ENCODE peak calls at places on chromosome 6, in four cellular contexts. Z, A, I and G are unnamed samples.

GRCh38 chr6:27049863-27050781 is 197.4 kb upstream of the PRSS16 start:
- DNase-seq in Z (no peak), A (no peak), I (no peak), G (no peak)

GRCh38 chr6:137827411-137827940 is 39.6 kb upstream of the TNFAIP3 start:
- DNase-seq in Z (no peak), A (no peak), I (no peak), G (no peak)

GRCh38 chr6:50994026-50994720 is 175.5 kb downstream of the TFAP2B start:
- DNase-seq in Z (no peak), A (no peak), I (no peak), G (no peak)

GRCh38 chr6:32641122-32641521 is 3.9 kb downstream of the HLA-DQA1 start:
- DNase-seq in Z (no peak), A (no peak), I (no peak), G (no peak)

GRCh38 chr6:28553986-28554881 is 28.6 kb downstream of the GPX5 start:
- DNase-seq in Z (no peak), A (no peak), I (no peak), G (no peak)

GRCh38 chr6:33875141-33875581 is 71.4 kb upstream of the MLN start:
- DNase-seq in Z (no peak), A (no peak), I (no peak), G (no peak)

GRCh38 chr6:78875505-78875904 is 8.2 kb downstream of the IRAK1BP1 start:
- DNase-seq in Z (no peak), A (no peak), I (no peak), G (no peak)

GRCh38 chr6:113291751-113292445 is 565.2 kb upstream of the MARCKS start:
- DNase-seq in Z (no peak), A (no peak), I (no peak), G (no peak)

GRCh38 chr6:111551521-111552231 is 54.0 kb downstream of the TRAF3IP2 start:
- DNase-seq in Z (no peak), A (no peak), I (no peak), G (no peak)

GRCh38 chr6:159892053-159892452 is 1.3 kb downstream of the MAS1 start:
- DNase-seq in Z (no peak), A (no peak), I (no peak), G (no peak)

GRCh38 chr6:88908598-88909548 is 54.5 kb downstream of the RNGTT start:
- DNase-seq in Z (no peak), A (no peak), I (no peak), G (no peak)

GRCh38 chr6:107318100-107318736 is 141.1 kb downstream of the PDSS2 start:
- DNase-seq in Z (peak; percentile 55), A (no peak), I (peak; percentile 35), G (peak; percentile 12)

GRCh38 chr6:16684896-16685554 is 76.2 kb downstream of the ATXN1 start:
- DNase-seq in Z (no peak), A (no peak), I (peak; percentile 23), G (no peak)

GRCh38 chr6:128238248-128238647 is 282.2 kb downstream of the PTPRK start:
- DNase-seq in Z (no peak), A (no peak), I (no peak), G (no peak)

GRCh38 chr6:17999430-17999829 is 12.0 kb upstream of the KIF13A start:
- DNase-seq in Z (no peak), A (no peak), I (no peak), G (no peak)

GRCh38 chr6:15893556-15894253 is 230.9 kb upstream of the DTNBP1 start:
- DNase-seq in Z (no peak), A (no peak), I (no peak), G (no peak)

GRCh38 chr6:156557269-156557885 is 219.8 kb upstream of the ARID1B start:
- DNase-seq in Z (no peak), A (no peak), I (no peak), G (peak; percentile 50)

GRCh38 chr6:32175322-32175710 is 568 bp downstream of the AGPAT1 start:
- DNase-seq in Z (no peak), A (no peak), I (no peak), G (no peak)

GRCh38 chr6:22471369-22471690 is 98.0 kb upstream of the HDGFL1 start:
- DNase-seq in Z (no peak), A (no peak), I (no peak), G (no peak)

DNA sequence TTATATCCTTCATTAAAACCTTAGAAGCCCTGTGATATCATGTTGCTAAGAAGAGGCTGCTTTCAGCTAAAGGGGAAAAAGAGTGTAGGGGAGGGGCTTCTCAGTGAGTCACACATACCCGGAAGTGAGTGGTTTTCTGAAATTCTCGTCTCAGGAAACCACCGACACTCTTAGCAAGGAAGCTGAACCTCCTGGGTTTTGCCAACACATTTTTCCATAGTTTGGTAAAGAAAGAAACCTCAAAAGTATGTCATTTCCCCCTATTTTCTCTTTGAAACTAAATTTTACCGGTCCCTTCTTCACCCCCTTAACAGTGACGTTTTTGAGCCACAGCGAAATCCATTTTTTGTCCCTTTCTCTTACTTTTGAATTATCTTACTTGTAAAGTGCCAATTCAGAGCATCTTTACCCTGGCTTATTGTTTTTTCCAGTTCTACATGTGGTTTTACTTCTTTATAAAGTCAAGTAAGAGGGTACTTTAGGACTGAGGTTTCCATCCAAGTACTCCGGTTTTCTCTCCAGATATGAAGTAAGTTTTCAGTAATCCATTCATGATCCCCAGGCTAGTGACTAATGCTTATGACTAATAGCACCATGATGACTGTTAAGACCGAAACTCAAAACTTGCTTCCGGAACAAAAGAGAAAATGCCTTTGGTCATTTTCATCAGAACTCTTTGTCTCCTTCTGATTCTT is 219.3 kb downstream of the ARHGAP18 start:
- DNase-seq in Z (no peak), A (no peak), I (peak; percentile 41), G (peak; percentile 12)
- TF ChIP-seq POLR2A in Z (no peak), A (no peak), I (no peak), G (no peak)

GRCh38 chr6:5457036-5457435 is 195.7 kb downstream of the FARS2 start:
- DNase-seq in Z (no peak), A (no peak), I (no peak), G (peak; percentile 68)
- TF ChIP-seq POLR2A in Z (no peak), A (no peak), I (no peak), G (no peak)

GRCh38 chr6:158231551-158232444 is 63.6 kb downstream of the GTF2H5 start:
- DNase-seq in Z (peak; percentile 82), A (peak; percentile 12), I (peak; percentile 63), G (peak; percentile 65)

GRCh38 chr6:158230967-158231550 is 62.9 kb downstream of the GTF2H5 start:
- DNase-seq in Z (no peak), A (no peak), I (no peak), G (no peak)

GRCh38 chr6:158233214-158233795 is 65.2 kb downstream of the GTF2H5 start:
- DNase-seq in Z (no peak), A (no peak), I (no peak), G (no peak)

GRCh38 chr6:158229823-158230222 is 61.7 kb downstream of the GTF2H5 start:
- DNase-seq in Z (no peak), A (no peak), I (no peak), G (no peak)

DNA sequence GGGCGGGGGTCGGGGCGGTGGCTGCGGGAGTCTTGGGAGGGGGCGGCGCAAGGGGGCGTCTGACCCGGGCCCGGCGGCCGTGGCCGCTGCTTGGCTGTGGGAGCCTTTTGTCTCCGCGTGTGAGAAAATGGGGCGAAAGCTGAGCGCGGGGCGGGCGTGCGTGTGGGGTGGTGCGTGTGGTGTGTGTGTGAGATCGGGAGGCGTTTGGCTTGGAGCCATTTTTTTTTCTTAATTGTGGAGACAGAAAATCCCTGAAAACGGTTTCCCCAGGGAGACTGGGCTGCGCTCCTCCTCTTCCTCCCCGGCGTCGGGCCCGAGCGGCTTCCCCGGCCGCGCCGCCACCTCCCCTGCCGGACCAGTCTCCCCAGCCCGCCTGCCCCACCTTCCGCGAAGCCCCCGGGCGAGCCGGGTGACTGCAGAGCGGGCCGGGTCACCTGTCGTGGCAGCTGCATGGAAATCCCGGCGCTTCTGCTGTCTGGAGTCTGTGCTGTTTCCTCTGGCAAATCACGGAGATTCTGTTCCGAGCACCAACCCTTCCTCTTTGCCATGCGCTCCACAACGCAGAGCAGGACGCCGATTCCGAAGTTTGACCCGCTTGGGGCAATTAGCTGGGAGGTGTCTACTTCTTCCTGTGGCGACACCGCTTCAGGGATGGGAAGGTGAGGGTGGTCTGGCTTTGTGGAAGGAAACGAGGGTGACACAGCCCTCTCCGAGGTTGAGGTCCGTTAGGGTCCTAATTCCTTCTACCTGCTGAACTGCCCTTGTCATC is 64.5 kb downstream of the GTF2H5 start:
- DNase-seq in Z (peak; percentile 69), A (peak; percentile 3), I (peak; percentile 54), G (peak; percentile 56)
- TF ChIP-seq POLR2A in Z (no peak), A (no peak), I (peak; percentile 43), G (no peak)

DNA sequence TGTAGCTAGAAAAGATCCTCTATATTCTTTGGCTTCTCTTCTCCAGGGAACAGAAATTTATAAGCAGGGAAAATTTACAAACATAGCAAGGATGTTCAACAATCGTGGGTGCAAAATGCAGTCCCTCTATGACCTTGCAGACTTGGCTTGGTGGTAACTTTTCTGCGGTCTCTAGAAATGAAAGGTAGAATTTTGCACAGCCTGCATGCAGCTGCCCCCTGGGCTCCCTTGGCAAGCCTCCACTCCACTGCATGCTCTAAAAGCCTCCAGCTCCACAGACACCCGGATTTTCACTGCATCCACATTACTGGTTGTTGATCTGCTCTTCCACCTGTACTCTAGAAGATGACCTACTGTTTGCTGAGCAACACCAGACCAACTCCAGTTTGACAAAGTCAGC is 236.5 kb upstream of the EYS start:
- DNase-seq in Z (no peak), A (no peak), I (no peak), G (no peak)
- TF ChIP-seq POLR2A in Z (no peak), A (no peak), I (no peak), G (no peak)

GRCh38 chr6:20416567-20417345 is 15.1 kb downstream of the E2F3 start:
- DNase-seq in Z (no peak), A (no peak), I (no peak), G (no peak)

GRCh38 chr6:20414711-20415110 is 13.0 kb downstream of the E2F3 start:
- DNase-seq in Z (no peak), A (no peak), I (no peak), G (no peak)

GRCh38 chr6:20415304-20416062 is 13.8 kb downstream of the E2F3 start:
- DNase-seq in Z (no peak), A (no peak), I (no peak), G (no peak)

GRCh38 chr6:20417819-20418218 is 16.1 kb downstream of the E2F3 start:
- DNase-seq in Z (no peak), A (no peak), I (no peak), G (no peak)

GRCh38 chr6:20416063-20416454 is 14.4 kb downstream of the E2F3 start:
- DNase-seq in Z (no peak), A (no peak), I (no peak), G (no peak)
- TF ChIP-seq POLR2A in Z (no peak), A (no peak), I (no peak), G (no peak)

GRCh38 chr6:53896237-53896636 is 101.4 kb downstream of the LRRC1 start:
- DNase-seq in Z (no peak), A (no peak), I (no peak), G (no peak)
- TF ChIP-seq POLR2A in Z (no peak), A (no peak), I (no peak), G (no peak)